ENCODE peak calls at places on chromosomes 12 and 14, in eight cellular contexts. F, J, H, W, C, P, G and K are unnamed samples.

GRCh38 chr12:131222271-131223139 is 268.8 kb downstream of the ADGRD1 start:
- DNase-seq in G (peak; percentile 3), C (no peak), W (no peak), P (no peak), F (no peak), J (no peak), H (no peak), K (no peak)

GRCh38 chr14:64703393-64704144 is 655 bp upstream of the PLEKHG3 start:
- DNase-seq in W (peak; percentile 35), H (no peak), J (no peak), F (no peak), C (no peak), G (peak; percentile 46), P (no peak), K (no peak)

GRCh38 chr14:90782892-90783291 is 33.3 kb downstream of the TTC7B start:
- DNase-seq in P (no peak), H (no peak), C (no peak), W (no peak), G (no peak), J (no peak), F (no peak), K (no peak)

GRCh38 chr14:92074555-92074954 is 31.8 kb downstream of the ATXN3 start:
- DNase-seq in C (no peak), P (no peak), G (peak; percentile 33), W (peak; percentile 5), H (no peak), F (peak; percentile 5), J (no peak), K (no peak)

GRCh38 chr14:24311837-24312615 is 724 bp downstream of the LTB4R start:
- DNase-seq in H (no peak), F (peak; percentile 36), J (peak; percentile 50), W (peak; percentile 54), G (peak; percentile 23), P (no peak), C (no peak), K (no peak)

GRCh38 chr14:66015046-66015780 is 471.0 kb upstream of the CCDC196 start:
- DNase-seq in W (no peak), G (no peak), H (no peak), J (no peak), C (no peak), P (no peak), F (no peak), K (no peak)

GRCh38 chr12:59736786-59737185 is 141.0 kb downstream of the SLC16A7 start:
- DNase-seq in F (peak; percentile 91), P (peak; percentile 73), J (no peak), G (peak; percentile 68), C (no peak), W (peak; percentile 58), H (peak; percentile 68), K (no peak)

GRCh38 chr12:111268738-111269572 is 99.9 kb downstream of the PHETA1 start:
- DNase-seq in H (no peak), F (peak; percentile 12), W (no peak), P (no peak), J (no peak), C (no peak), G (no peak), K (no peak)

GRCh38 chr14:91376547-91377477 is 40.8 kb downstream of the CCDC88C start:
- DNase-seq in C (no peak), W (no peak), P (no peak), G (no peak), J (no peak), F (no peak), H (no peak), K (no peak)

GRCh38 chr14:50373959-50374358 is 22.7 kb downstream of the CDKL1 start:
- DNase-seq in F (no peak), G (no peak), H (no peak), P (no peak), C (no peak), J (no peak), W (no peak), K (no peak)

GRCh38 chr14:55026793-55027560 is at the start of the genes SOCS4 and WDHD1:
- DNase-seq in G (peak; percentile 95), H (peak; percentile 63), P (peak; percentile 73), C (peak; percentile 95), F (peak; percentile 88), W (peak; percentile 96), J (peak; percentile 92), K (peak; percentile 75)

GRCh38 chr12:132718644-132719043 is 8.0 kb downstream of the PGAM5 start:
- DNase-seq in F (no peak), C (no peak), J (no peak), G (no peak), W (no peak), P (no peak), H (no peak), K (no peak)

GRCh38 chr12:57278465-57279453 is 27.8 kb upstream of the STAC3 start:
- DNase-seq in W (no peak), H (no peak), J (peak; percentile 33), P (no peak), C (no peak), G (no peak), F (no peak), K (no peak)

GRCh38 chr14:23640524-23641141 is 4.5 kb downstream of the DHRS2 start:
- DNase-seq in G (peak; percentile 60), J (peak; percentile 42), F (peak; percentile 88), P (peak; percentile 91), W (peak; percentile 73), C (no peak), H (no peak), K (no peak)

GRCh38 chr14:104290058-104290667 is 151.8 kb downstream of the KIF26A start:
- DNase-seq in W (no peak), F (no peak), P (no peak), J (no peak), G (no peak), H (no peak), C (no peak), K (no peak)

GRCh38 chr14:91412939-91413338 is 4.7 kb downstream of the CCDC88C start:
- DNase-seq in G (no peak), J (no peak), F (no peak), P (no peak), C (no peak), W (no peak), H (no peak), K (no peak)

GRCh38 chr12:51171884-51172514 is 936 bp downstream of the TFCP2 start:
- DNase-seq in F (peak; percentile 49), J (no peak), P (no peak), C (no peak), H (no peak), W (peak; percentile 26), G (peak; percentile 30), K (no peak)

GRCh38 chr14:61558271-61558670 is 137.0 kb upstream of the HIF1A start:
- DNase-seq in H (no peak), F (no peak), J (no peak), C (no peak), G (no peak), W (no peak), P (no peak), K (no peak)

GRCh38 chr12:71892059-71892458 is 46.6 kb upstream of the TPH2 start:
- DNase-seq in J (no peak), W (no peak), F (no peak), P (no peak), C (no peak), H (no peak), G (no peak), K (no peak)
- H3K4me3 ChIP-seq in J (no peak overlapping the region), W (no peak overlapping the region), F (no peak overlapping the region), P (no peak overlapping the region), C (no peak overlapping the region), H (no peak overlapping the region), G (no peak overlapping the region), K (no peak overlapping the region)

GRCh38 chr12:121295746-121296617 is 527 bp downstream of the CAMKK2 start:
- DNase-seq in W (peak; percentile 11), C (peak; percentile 34), G (peak; percentile 15), F (no peak), J (no peak), P (no peak), H (no peak), K (no peak)

GRCh38 chr12:121295123-121295745 is 1.3 kb downstream of the CAMKK2 start:
- DNase-seq in F (no peak), J (no peak), P (no peak), H (no peak), C (no peak), G (no peak), W (no peak), K (no peak)

GRCh38 chr12:121293603-121294002 is 2.9 kb downstream of the CAMKK2 start:
- DNase-seq in H (no peak), P (no peak), F (no peak), J (no peak), W (no peak), C (no peak), G (no peak), K (no peak)

GRCh38 chr12:121296618-121297476 is at the start of gene CAMKK2:
- DNase-seq in P (peak; percentile 35), G (peak; percentile 86), W (peak; percentile 82), J (peak; percentile 76), H (peak; percentile 11), C (peak; percentile 84), F (peak; percentile 65), K (no peak)

GRCh38 chr12:121294151-121294889 is 2.2 kb downstream of the CAMKK2 start:
- DNase-seq in C (no peak), G (no peak), F (no peak), W (no peak), J (no peak), H (no peak), P (no peak), K (no peak)
- H3K4me3 ChIP-seq in C (no peak overlapping the region), G (no peak overlapping the region), F (no peak overlapping the region), W (no peak overlapping the region), J (no peak overlapping the region), H (no peak overlapping the region), P (no peak overlapping the region), K (no peak overlapping the region)

DNA sequence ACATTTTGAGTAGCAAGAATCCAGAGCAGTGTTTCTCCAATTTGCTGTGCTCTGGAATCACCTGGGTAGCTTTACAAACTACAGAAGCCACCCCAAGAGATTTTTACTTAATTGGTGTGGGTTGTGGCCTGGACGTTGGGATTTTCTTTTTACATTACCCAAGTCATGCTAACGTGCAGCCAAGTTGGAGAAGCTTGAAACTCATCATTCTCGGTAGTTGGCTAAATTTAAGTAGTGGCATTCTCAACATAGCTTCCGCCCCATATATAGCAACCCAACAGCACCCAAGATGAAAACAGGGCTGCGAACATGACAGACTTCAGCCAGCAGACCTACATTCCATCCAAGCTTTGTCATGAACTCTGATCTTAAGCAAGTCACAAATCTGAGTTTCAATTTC is 25.0 kb downstream of the DAD1 start:
- DNase-seq in P (no peak), C (no peak), H (no peak), F (no peak), W (no peak), G (no peak), J (no peak), K (no peak)
- H3K4me3 ChIP-seq in P (no peak overlapping the region), C (no peak overlapping the region), H (no peak overlapping the region), F (no peak overlapping the region), W (no peak overlapping the region), G (no peak overlapping the region), J (no peak overlapping the region), K (no peak overlapping the region)

GRCh38 chr14:20624495-20625070 is 16.9 kb downstream of the OR6S1 start:
- DNase-seq in H (no peak), P (no peak), F (peak; percentile 83), G (peak; percentile 82), C (peak; percentile 32), J (peak; percentile 20), W (peak; percentile 72), K (no peak)
- H3K4me3 ChIP-seq in H (peak overlapping the region; percentile 59), P (peak overlapping the region; percentile 50), F (peak overlapping the region; percentile 78), G (peak overlapping the region; percentile 31), C (peak overlapping the region; percentile 24), J (no peak overlapping the region), W (peak overlapping the region; percentile 27), K (peak overlapping the region; percentile 58)